ENCODE peak calls at places on chromosomes 12 and 14, in four cellular contexts. One of them, this sample, is unnamed.

GRCh38 chr14:99667045-99667444 is 17.1 kb upstream of the CYP46A1 start:
- DNase-seq in colonic mucosa: no peak
- DNase-seq in ascending aorta: no peak
- DNase-seq in endothelial cell: no peak
- DNase-seq in this sample: no peak

GRCh38 chr12:107349008-107349747 is 255.8 kb upstream of the CRY1 start:
- DNase-seq in colonic mucosa: peak
- DNase-seq in ascending aorta: no peak
- DNase-seq in endothelial cell: peak
- DNase-seq in this sample: no peak

GRCh38 chr12:5856692-5857091 is 88.4 kb downstream of the ANO2 start:
- DNase-seq in colonic mucosa: no peak
- DNase-seq in ascending aorta: no peak
- DNase-seq in endothelial cell: no peak
- DNase-seq in this sample: no peak

GRCh38 chr12:109836916-109837315 is 3.7 kb upstream of the TRPV4 start:
- DNase-seq in colonic mucosa: no peak
- DNase-seq in ascending aorta: no peak
- DNase-seq in endothelial cell: no peak
- DNase-seq in this sample: no peak

GRCh38 chr12:71710276-71711125 is 24.6 kb downstream of the TMEM19 start:
- DNase-seq in colonic mucosa: no peak
- DNase-seq in ascending aorta: no peak
- DNase-seq in endothelial cell: no peak
- DNase-seq in this sample: no peak

GRCh38 chr14:93970967-93971634 is 5.3 kb downstream of the ASB2 start:
- DNase-seq in colonic mucosa: no peak
- DNase-seq in ascending aorta: no peak
- DNase-seq in endothelial cell: no peak
- DNase-seq in this sample: no peak

GRCh38 chr14:35337557-35338255 is 45.5 kb downstream of the PSMA6 start:
- DNase-seq in colonic mucosa: no peak
- DNase-seq in ascending aorta: no peak
- DNase-seq in endothelial cell: no peak
- DNase-seq in this sample: no peak

GRCh38 chr14:29741909-29742401 is 185.7 kb downstream of the PRKD1 start:
- DNase-seq in colonic mucosa: no peak
- DNase-seq in ascending aorta: peak
- DNase-seq in endothelial cell: no peak
- DNase-seq in this sample: no peak

GRCh38 chr12:105670664-105671063 is 340.2 kb downstream of the C12orf75 start:
- DNase-seq in colonic mucosa: no peak
- DNase-seq in ascending aorta: no peak
- DNase-seq in endothelial cell: no peak
- DNase-seq in this sample: no peak

GRCh38 chr12:68489273-68489672 is 121.4 kb upstream of the RAP1B start:
- DNase-seq in colonic mucosa: no peak
- DNase-seq in ascending aorta: no peak
- DNase-seq in endothelial cell: no peak
- DNase-seq in this sample: no peak

DNA sequence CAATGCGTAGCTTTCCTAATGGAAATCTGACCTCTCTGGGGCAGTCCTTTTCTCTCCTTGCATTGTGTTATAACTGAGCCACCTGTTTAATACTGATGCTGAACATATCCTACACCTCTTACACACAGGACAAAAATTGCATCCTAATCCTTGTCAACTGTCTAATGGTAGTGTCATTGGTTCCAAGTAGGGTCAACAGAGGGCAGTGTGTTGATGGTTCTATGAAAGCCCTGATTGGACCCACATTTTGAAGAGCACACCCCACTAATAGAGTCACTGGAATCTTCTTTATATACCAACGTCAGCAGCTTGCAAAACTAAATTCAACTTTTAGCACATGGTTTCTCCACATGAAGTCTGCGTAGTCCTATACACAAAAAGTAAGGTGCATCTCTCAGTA is 148.2 kb downstream of the SLC25A21 start:
- DNase-seq in colonic mucosa: no peak
- DNase-seq in ascending aorta: no peak
- DNase-seq in endothelial cell: no peak
- DNase-seq in this sample: no peak
- TF ChIP-seq CTCF in colonic mucosa: no peak
- TF ChIP-seq CTCF in ascending aorta: no peak
- TF ChIP-seq CTCF in endothelial cell: no peak
- TF ChIP-seq CTCF in this sample: no peak

GRCh38 chr14:105947599-105947998 is 421.2 kb downstream of the TMEM121 start:
- DNase-seq in colonic mucosa: no peak
- DNase-seq in ascending aorta: no peak
- DNase-seq in endothelial cell: no peak
- DNase-seq in this sample: no peak

GRCh38 chr14:105945891-105946290 is 419.5 kb downstream of the TMEM121 start:
- DNase-seq in colonic mucosa: no peak
- DNase-seq in ascending aorta: no peak
- DNase-seq in endothelial cell: no peak
- DNase-seq in this sample: no peak

GRCh38 chr14:105943973-105944602 is 417.7 kb downstream of the TMEM121 start:
- DNase-seq in colonic mucosa: no peak
- DNase-seq in ascending aorta: no peak
- DNase-seq in endothelial cell: no peak
- DNase-seq in this sample: no peak

GRCh38 chr14:105941226-105942166 is 415.1 kb downstream of the TMEM121 start:
- DNase-seq in colonic mucosa: peak
- DNase-seq in ascending aorta: no peak
- DNase-seq in endothelial cell: no peak
- DNase-seq in this sample: no peak

DNA sequence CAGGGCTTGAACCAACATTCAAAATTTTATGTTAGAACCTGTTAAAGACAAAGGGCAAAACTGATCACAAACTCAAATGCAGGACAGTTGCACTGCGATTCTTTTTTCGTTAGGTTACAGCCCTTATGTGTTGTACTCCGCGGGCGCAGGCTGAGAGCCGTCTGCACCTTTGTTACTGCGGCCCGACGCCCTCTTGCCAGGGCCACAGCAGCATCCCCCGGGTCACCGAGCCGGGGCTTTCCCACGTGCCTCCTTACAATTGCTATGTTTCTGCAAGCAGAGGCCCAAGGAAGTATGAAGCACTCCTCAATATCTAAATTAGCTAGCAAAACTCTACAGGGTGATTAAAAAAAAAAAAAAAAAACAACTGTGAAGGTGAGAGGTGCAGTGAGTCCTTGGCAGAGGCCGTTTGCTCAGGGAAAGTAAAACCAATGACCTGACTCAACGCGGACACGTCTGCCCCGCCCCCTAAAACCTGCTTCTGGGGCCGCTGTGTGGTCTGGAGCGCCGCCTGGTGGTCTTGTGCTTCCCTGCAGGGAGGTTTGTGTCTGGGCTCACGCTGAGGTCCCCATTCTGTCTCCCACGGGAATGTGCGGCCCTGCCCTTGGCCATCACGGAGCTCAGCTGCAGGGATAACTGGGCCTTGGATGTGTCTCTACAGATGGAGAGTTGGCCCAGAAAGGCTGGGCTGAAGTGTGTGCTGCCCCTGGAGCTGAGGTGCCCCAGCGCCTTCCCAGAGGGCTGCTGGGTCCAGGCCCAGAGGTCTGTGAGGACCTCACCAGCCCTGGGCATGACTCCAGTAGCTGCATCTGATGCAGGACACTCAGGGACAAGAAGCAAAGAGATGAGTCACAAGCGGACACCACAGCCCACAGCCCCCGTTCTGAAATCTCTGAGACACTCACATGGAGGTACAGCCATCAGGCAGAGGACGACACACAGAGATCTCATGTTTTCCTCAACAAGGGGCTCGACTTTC is 418.5 kb downstream of the TMEM121 start:
- DNase-seq in colonic mucosa: peak
- DNase-seq in ascending aorta: no peak
- DNase-seq in endothelial cell: no peak
- DNase-seq in this sample: peak
- TF ChIP-seq CTCF in colonic mucosa: peak
- TF ChIP-seq CTCF in ascending aorta: peak
- TF ChIP-seq CTCF in endothelial cell: no peak
- TF ChIP-seq CTCF in this sample: no peak

DNA sequence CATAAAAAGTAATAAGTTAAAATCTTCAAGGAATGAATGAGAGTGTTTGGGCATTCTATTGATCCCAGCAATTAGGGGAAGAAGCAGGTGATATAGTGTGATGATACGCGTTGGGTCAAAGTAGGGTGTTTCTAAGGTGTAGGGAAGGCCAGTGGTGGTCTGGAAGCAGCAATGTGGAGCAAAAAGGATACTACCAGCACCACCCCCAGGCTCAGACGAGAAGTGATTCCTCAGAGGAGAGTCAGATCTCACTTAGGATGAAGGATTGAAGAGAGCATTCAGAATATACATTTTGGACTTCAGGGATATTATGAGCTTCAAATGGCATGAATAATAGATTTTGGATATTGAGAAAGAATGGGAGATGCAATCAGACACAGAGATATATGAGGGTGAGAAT is 497.6 kb downstream of the RMST start:
- DNase-seq in colonic mucosa: no peak
- DNase-seq in ascending aorta: no peak
- DNase-seq in endothelial cell: no peak
- DNase-seq in this sample: no peak
- TF ChIP-seq CTCF in colonic mucosa: no peak
- TF ChIP-seq CTCF in ascending aorta: no peak
- TF ChIP-seq CTCF in endothelial cell: no peak
- TF ChIP-seq CTCF in this sample: no peak

GRCh38 chr14:100708349-100709217 is 18.1 kb upstream of the DLK1 start:
- DNase-seq in colonic mucosa: peak
- DNase-seq in ascending aorta: no peak
- DNase-seq in endothelial cell: no peak
- DNase-seq in this sample: no peak
- TF ChIP-seq CTCF in colonic mucosa: peak
- TF ChIP-seq CTCF in ascending aorta: no peak
- TF ChIP-seq CTCF in endothelial cell: no peak
- TF ChIP-seq CTCF in this sample: no peak

GRCh38 chr12:128823216-128823915 is 392 bp downstream of the SLC15A4 start:
- DNase-seq in colonic mucosa: peak
- DNase-seq in ascending aorta: no peak
- DNase-seq in endothelial cell: peak
- DNase-seq in this sample: no peak

GRCh38 chr12:128827724-128828123 is 4.0 kb upstream of the SLC15A4 start:
- DNase-seq in colonic mucosa: no peak
- DNase-seq in ascending aorta: no peak
- DNase-seq in endothelial cell: no peak
- DNase-seq in this sample: no peak

GRCh38 chr12:128825845-128826244 is 2.1 kb upstream of the SLC15A4 start:
- DNase-seq in colonic mucosa: no peak
- DNase-seq in ascending aorta: no peak
- DNase-seq in endothelial cell: no peak
- DNase-seq in this sample: no peak

GRCh38 chr12:128820723-128821432 is 2.9 kb downstream of the SLC15A4 start:
- DNase-seq in colonic mucosa: peak
- DNase-seq in ascending aorta: no peak
- DNase-seq in endothelial cell: no peak
- DNase-seq in this sample: no peak

GRCh38 chr12:128823916-128824839 is at the start of gene SLC15A4:
- DNase-seq in colonic mucosa: peak
- DNase-seq in ascending aorta: peak
- DNase-seq in endothelial cell: peak
- DNase-seq in this sample: peak
- TF ChIP-seq CTCF in colonic mucosa: no peak
- TF ChIP-seq CTCF in ascending aorta: no peak
- TF ChIP-seq CTCF in endothelial cell: no peak
- TF ChIP-seq CTCF in this sample: no peak

GRCh38 chr14:61260939-61261776 is 20.0 kb downstream of the TMEM30B start:
- DNase-seq in colonic mucosa: no peak
- DNase-seq in ascending aorta: no peak
- DNase-seq in endothelial cell: no peak
- DNase-seq in this sample: no peak
- TF ChIP-seq CTCF in colonic mucosa: no peak
- TF ChIP-seq CTCF in ascending aorta: no peak
- TF ChIP-seq CTCF in endothelial cell: no peak
- TF ChIP-seq CTCF in this sample: no peak

GRCh38 chr14:86646125-86646524 is 1116.2 kb downstream of the FLRT2 start:
- DNase-seq in colonic mucosa: no peak
- DNase-seq in ascending aorta: no peak
- DNase-seq in endothelial cell: no peak
- DNase-seq in this sample: no peak

GRCh38 chr14:86652512-86652911 is 1122.6 kb downstream of the FLRT2 start:
- DNase-seq in colonic mucosa: no peak
- DNase-seq in ascending aorta: no peak
- DNase-seq in endothelial cell: no peak
- DNase-seq in this sample: no peak

GRCh38 chr14:86641310-86641709 is 1111.4 kb downstream of the FLRT2 start:
- DNase-seq in colonic mucosa: no peak
- DNase-seq in ascending aorta: no peak
- DNase-seq in endothelial cell: no peak
- DNase-seq in this sample: no peak

DNA sequence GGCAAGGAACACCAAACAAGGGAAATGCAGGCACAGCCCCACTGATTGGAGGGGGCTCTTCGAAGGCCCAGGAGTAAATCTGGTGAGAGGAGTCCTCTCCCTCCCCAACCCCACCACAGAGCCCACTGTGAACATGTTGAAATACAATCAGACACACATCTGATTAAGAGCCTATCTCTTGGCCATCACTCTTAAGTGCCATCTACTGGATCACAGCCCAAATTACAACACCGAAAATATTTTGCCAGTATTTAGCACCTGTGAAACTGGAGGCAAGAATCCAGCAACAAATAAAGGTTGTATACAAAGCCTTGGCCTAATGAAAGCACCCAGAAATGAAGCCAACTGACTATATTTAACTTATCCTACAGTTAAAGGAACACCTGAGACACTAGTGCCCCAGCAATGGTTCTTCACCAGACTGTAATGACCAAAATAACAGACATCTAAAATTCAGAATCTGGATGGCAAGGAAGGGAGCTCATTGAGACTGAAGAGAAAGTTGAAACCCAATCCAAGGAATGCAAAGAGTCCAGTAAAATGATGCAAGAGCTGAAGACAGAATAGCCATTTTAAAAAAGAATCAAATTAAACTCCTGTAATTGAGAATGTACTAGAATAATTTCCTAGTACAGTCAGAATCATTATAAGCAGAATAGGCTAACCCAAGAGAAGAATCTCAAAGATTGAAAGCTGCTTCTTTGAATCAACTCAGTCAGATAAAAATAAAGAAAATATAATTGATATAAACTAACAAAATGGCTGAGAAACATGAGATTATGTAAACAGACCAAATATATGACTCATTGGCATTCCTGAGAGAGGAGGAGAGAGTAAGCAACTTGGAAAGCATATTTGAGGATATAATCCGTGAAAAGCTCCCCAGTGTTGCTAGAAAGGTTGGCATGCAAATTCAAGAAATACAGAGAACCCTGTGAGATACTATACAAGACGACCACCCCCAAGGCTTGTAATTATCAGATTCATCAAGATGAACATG is 1117.0 kb downstream of the FLRT2 start:
- DNase-seq in colonic mucosa: no peak
- DNase-seq in ascending aorta: no peak
- DNase-seq in endothelial cell: no peak
- DNase-seq in this sample: no peak
- TF ChIP-seq CTCF in colonic mucosa: no peak
- TF ChIP-seq CTCF in ascending aorta: no peak
- TF ChIP-seq CTCF in endothelial cell: no peak
- TF ChIP-seq CTCF in this sample: no peak

This sample was measured in omental fat pad.